ENCODE peak calls at places on chromosome 1, in four cellular contexts. J is CD4-positive, alpha-beta T cell; G is stimulated activated CD4-positive, alpha-beta T cell treated with anti-CD3 and anti-CD28 coated beads, Interleukin-2, amount 100 ng/mL, for 48 hours; P is globus pallidus. X is an unnamed sample.

GRCh38 chr1:211287218-211287617 is 28.1 kb downstream of the RCOR3 start:
- DNase-seq in J (no peak), G (no peak), P (no peak), X (no peak)

GRCh38 chr1:232872738-232873137 is 67.5 kb downstream of the MAP10 start:
- DNase-seq in J (no peak), G (no peak), P (no peak), X (no peak)

GRCh38 chr1:21914880-21915640 is 22.1 kb downstream of the HSPG2 start:
- DNase-seq in J (no peak), G (no peak), P (no peak), X (no peak)

GRCh38 chr1:54559771-54560231 is 11.8 kb downstream of the ACOT11 start:
- DNase-seq in J (no peak), G (no peak), P (no peak), X (no peak)

GRCh38 chr1:1169429-1170214 is 4.1 kb upstream of the TTLL10 start:
- DNase-seq in J (no peak), G (no peak), P (no peak), X (no peak)

GRCh38 chr1:215055281-215055935 is 27.1 kb upstream of the KCNK2 start:
- DNase-seq in J (no peak), G (no peak), P (no peak), X (no peak)

GRCh38 chr1:151612506-151613274 is 840 bp downstream of the SNX27 start:
- DNase-seq in J (no peak), G (no peak), P (peak), X (peak)

GRCh38 chr1:1230656-1231399 is 973 bp downstream of the SDF4 start:
- DNase-seq in J (no peak), G (no peak), P (peak), X (no peak)

GRCh38 chr1:221437924-221438323 is 304.0 kb downstream of the DUSP10 start:
- DNase-seq in J (no peak), G (no peak), P (no peak), X (no peak)

GRCh38 chr1:50917796-50918137 is 42.3 kb downstream of the FAF1 start:
- DNase-seq in J (no peak), G (no peak), P (no peak), X (no peak)

GRCh38 chr1:39205102-39205780 is 746 bp downstream of the MACF1 start:
- DNase-seq in J (peak), G (peak), P (peak), X (no peak)

GRCh38 chr1:108057536-108057935 is 92.6 kb upstream of the VAV3 start:
- DNase-seq in J (no peak), G (no peak), P (no peak), X (no peak)